ENCODE peak calls at places on chromosome 20, in six cellular contexts. H is IMR-90, N is H9, I is mesenchymal stem cell, V is neuronal stem cell, G is H1. M is an unnamed sample.

GRCh38 chr20:24617080-24617432 is 147.6 kb downstream of the SYNDIG1 start:
- DNase-seq in I (no peak), N (no peak), G (no peak), H (no peak), V (no peak), M (no peak)

GRCh38 chr20:21102691-21103311 is 3.4 kb downstream of the LINC00237 start:
- DNase-seq in H (peak; percentile 1), G (peak; percentile 75), V (no peak), I (peak; percentile 20), N (peak; percentile 76), M (peak; percentile 73)

GRCh38 chr20:58705525-58705924 is 12.9 kb downstream of the NPEPL1 start:
- DNase-seq in G (no peak), V (no peak), N (no peak), I (no peak), H (no peak), M (no peak)

GRCh38 chr20:40506567-40506966 is 182.5 kb downstream of the MAFB start:
- DNase-seq in G (no peak), N (no peak), H (peak; percentile 80), V (no peak), I (peak; percentile 97), M (peak; percentile 68)

GRCh38 chr20:15827628-15828027 is 745.6 kb downstream of the KIF16B start:
- DNase-seq in I (no peak), G (no peak), V (no peak), H (no peak), N (no peak), M (no peak)

GRCh38 chr20:46004813-46005505 is 3.7 kb upstream of the MMP9 start:
- DNase-seq in V (no peak), H (no peak), G (no peak), N (peak; percentile 86), I (no peak), M (peak; percentile 98)

GRCh38 chr20:10328897-10329255 is 105.1 kb downstream of the MKKS start:
- DNase-seq in H (no peak), G (no peak), N (no peak), I (no peak), V (no peak), M (no peak)

GRCh38 chr20:32891926-32892660 is 33.4 kb downstream of the EFCAB8 start:
- DNase-seq in N (no peak), V (no peak), H (no peak), I (no peak), G (no peak), M (no peak)

GRCh38 chr20:11246251-11246775 is 572.5 kb upstream of the JAG1 start:
- DNase-seq in N (no peak), G (no peak), H (no peak), I (no peak), V (no peak), M (no peak)

GRCh38 chr20:33687993-33688937 is 2.1 kb upstream of the E2F1 start:
- DNase-seq in I (peak; percentile 13), G (no peak), V (no peak), N (no peak), H (no peak), M (no peak)

GRCh38 chr20:60113024-60113724 is 155.0 kb downstream of the CDH26 start:
- DNase-seq in H (no peak), N (no peak), I (no peak), G (no peak), V (no peak), M (no peak)

GRCh38 chr20:25486377-25486776 is 78.9 kb downstream of the GINS1 start:
- DNase-seq in I (no peak), V (no peak), N (no peak), G (no peak), H (peak; percentile 40), M (no peak)

GRCh38 chr20:22796465-22797077 is 212.2 kb upstream of the FOXA2 start:
- DNase-seq in I (peak; percentile 61), H (peak; percentile 79), V (no peak), G (no peak), N (no peak), M (no peak)

GRCh38 chr20:22763257-22763906 is 179.0 kb upstream of the FOXA2 start:
- DNase-seq in H (no peak), V (no peak), I (peak; percentile 50), G (no peak), N (no peak), M (peak; percentile 10)

GRCh38 chr20:20369353-20370086 is 1.6 kb downstream of the INSM1 start:
- DNase-seq in G (peak; percentile 78), I (no peak), V (no peak), H (no peak), N (peak; percentile 86), M (peak; percentile 41)

GRCh38 chr20:59010995-59011873 is 4.2 kb upstream of the CTSZ start:
- DNase-seq in H (peak; percentile 71), I (peak; percentile 83), G (peak; percentile 26), N (no peak), V (no peak), M (peak; percentile 83)

GRCh38 chr20:2805682-2806350 is 5.4 kb upstream of the CPXM1 start:
- DNase-seq in I (no peak), V (no peak), G (peak; percentile 61), H (peak; percentile 29), N (peak; percentile 36), M (no peak)

GRCh38 chr20:51481311-51481997 is 61.1 kb downstream of the NFATC2 start:
- DNase-seq in V (no peak), I (no peak), G (no peak), N (no peak), H (no peak), M (no peak)

GRCh38 chr20:49693435-49694171 is 20.1 kb downstream of the B4GALT5 start:
- DNase-seq in N (no peak), I (no peak), H (no peak), G (no peak), V (no peak), M (no peak)

GRCh38 chr20:50054626-50055511 is 58.1 kb downstream of the UBE2V1 start:
- DNase-seq in N (no peak), I (no peak), G (no peak), H (peak; percentile 41), V (no peak), M (no peak)

GRCh38 chr20:59823456-59823855 is 110.0 kb downstream of the SYCP2 start:
- DNase-seq in V (no peak), N (no peak), G (no peak), I (no peak), H (no peak), M (no peak)

GRCh38 chr20:19936801-19937583 is 80.2 kb upstream of the NAA20 start:
- DNase-seq in N (no peak), I (no peak), H (no peak), V (no peak), G (no peak), M (no peak)

GRCh38 chr20:51529758-51530157 is 12.8 kb downstream of the NFATC2 start:
- DNase-seq in G (no peak), N (no peak), I (no peak), H (peak; percentile 61), V (no peak), M (no peak)

GRCh38 chr20:51037499-51038110 is 14.7 kb upstream of the KCNG1 start:
- DNase-seq in N (no peak), G (no peak), I (no peak), V (no peak), H (no peak), M (no peak)

GRCh38 chr20:51860015-51860882 is 57.9 kb upstream of the SALL4 start:
- DNase-seq in V (no peak), G (no peak), N (no peak), H (peak; percentile 47), I (peak; percentile 83), M (no peak)

GRCh38 chr20:25059866-25060465 is 2.0 kb upstream of the ACSS1 start:
- DNase-seq in G (no peak), H (no peak), V (no peak), N (no peak), I (no peak), M (no peak)

GRCh38 chr20:52896348-52896747 is 75.8 kb upstream of the TSHZ2 start:
- DNase-seq in G (no peak), I (no peak), H (no peak), N (no peak), V (no peak), M (no peak)

GRCh38 chr20:5663396-5663795 is 86.8 kb upstream of the SHLD1 start:
- DNase-seq in V (no peak), H (no peak), G (no peak), I (peak; percentile 42), N (no peak), M (no peak)
- H2BK15ac ChIP-seq in V (no peak overlapping the region), H (no peak overlapping the region), G (no peak overlapping the region), I (no peak overlapping the region), N (no peak overlapping the region), M (no peak overlapping the region)

DNA sequence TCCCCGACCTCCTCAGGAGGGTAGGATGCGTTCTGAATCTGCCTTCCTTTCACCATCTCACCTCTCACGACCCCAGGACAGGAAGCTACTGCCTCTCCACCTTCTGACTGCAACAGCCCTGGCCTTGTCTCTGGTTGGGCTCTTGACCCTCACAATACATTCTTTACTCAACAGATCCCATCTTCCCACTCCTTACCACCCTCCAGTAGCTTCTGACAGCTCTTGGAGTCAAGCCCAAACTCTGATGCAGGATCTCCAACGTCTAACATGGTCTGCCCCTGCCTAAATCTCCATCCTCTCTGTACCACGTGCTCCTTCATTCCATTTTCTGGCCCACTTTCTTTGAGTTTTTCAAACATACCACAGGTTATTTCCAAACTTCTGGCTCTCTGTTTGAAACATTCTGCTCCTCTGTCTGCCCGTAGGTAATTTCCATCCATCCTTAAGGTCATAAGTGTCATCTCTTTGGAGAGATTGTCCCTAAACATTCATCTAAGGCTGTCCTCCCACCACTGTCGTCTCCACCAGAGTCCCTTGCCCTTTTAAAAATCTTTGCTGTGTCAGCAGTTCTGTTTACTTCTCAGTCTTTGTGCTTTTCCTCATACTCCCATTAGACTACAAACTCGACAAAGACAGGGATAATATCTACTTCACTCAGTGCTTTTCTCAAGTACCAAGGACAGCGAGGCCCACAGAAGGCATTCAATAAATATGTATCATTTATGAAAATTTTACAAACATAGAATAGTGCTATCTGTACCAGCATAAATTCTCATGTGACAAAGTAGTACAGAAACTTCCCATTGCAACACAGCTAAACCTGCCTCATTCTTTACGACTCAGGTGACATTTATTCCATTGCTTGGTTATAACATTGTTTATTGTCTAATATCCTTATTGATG is 73.6 kb downstream of the BCAS1 start:
- DNase-seq in G (no peak), N (no peak), V (no peak), H (no peak), I (no peak), M (no peak)
- H2BK15ac ChIP-seq in G (no peak overlapping the region), N (no peak overlapping the region), V (no peak overlapping the region), H (no peak overlapping the region), I (no peak overlapping the region), M (no peak overlapping the region)

DNA sequence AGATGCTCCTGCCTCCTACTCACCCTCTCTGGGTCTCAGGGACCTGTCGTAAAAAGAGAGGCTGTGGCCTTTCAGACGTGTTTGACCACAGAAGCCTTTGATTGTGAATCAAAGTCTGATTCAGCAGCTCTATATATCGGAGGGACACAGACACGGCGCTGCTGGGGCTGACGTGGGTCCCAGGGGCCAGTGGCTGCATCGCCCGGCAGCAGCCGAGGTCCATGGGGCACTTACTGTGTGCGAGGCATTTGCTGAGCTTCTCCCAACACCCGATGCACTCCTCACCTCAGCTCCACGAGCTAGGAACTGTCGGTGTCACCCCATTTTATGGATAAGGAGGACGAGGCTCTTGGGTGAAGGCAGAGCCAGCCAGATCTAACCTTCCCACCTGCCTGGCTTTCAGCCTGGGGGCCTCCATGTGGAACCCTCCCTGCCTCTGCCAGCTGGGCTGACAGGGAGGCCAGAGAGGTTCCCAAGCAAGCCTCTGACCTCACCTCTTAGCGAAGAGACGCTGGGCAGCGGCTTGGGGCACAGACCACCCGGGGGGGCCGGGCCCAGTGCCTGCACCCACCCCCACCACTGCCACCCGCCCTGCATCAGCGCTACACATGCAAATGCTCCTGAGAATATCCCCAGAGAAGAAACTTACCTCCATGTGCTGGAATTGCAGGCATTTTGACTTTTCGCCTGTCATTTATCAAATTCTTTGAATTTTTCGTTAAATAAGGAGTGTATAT is 19.9 kb downstream of the PMEPA1 start:
- DNase-seq in N (no peak), H (no peak), V (no peak), G (no peak), I (no peak), M (no peak)
- H2BK15ac ChIP-seq in N (no peak overlapping the region), H (no peak overlapping the region), V (no peak overlapping the region), G (no peak overlapping the region), I (no peak overlapping the region), M (no peak overlapping the region)

GRCh38 chr20:408843-409696 is 971 bp downstream of the RBCK1 start:
- DNase-seq in V (no peak), I (no peak), H (no peak), G (no peak), N (no peak), M (peak; percentile 23)
- H2BK15ac ChIP-seq in V (no peak overlapping the region), I (peak overlapping the region; percentile 8), H (no peak overlapping the region), G (peak overlapping the region; percentile 61), N (no peak overlapping the region), M (no peak overlapping the region)